ENCODE peak calls at places on chromosomes 1 and 21, in five cellular contexts. W is suprapubic skin, U is heart left ventricle, Y is pancreas, P is psoas muscle. O is an unnamed sample.

GRCh38 chr1:185561629-185562028 is 172.6 kb upstream of the HMCN1 start:
- DNase-seq in W (no peak), U (no peak), Y (no peak), P (no peak), O (no peak)

GRCh38 chr21:22438428-22439086 is 1440.3 kb downstream of the NCAM2 start:
- DNase-seq in W (no peak), U (no peak), Y (no peak), P (no peak), O (no peak)

GRCh38 chr1:12219800-12220199 is 10.0 kb upstream of the VPS13D start:
- DNase-seq in W (no peak), U (no peak), Y (no peak), P (no peak), O (no peak)

GRCh38 chr21:23016617-23017016 is 2018.4 kb downstream of the NCAM2 start:
- DNase-seq in W (no peak), U (no peak), Y (no peak), P (no peak), O (no peak)

GRCh38 chr1:8517579-8518489 is 199.9 kb downstream of the SLC45A1 start:
- DNase-seq in W (no peak), U (no peak), Y (no peak), P (no peak), O (no peak)

GRCh38 chr1:8389962-8390535 is 72.1 kb downstream of the SLC45A1 start:
- DNase-seq in W (no peak), U (no peak), Y (no peak), P (no peak), O (no peak)

GRCh38 chr1:53107570-53108322 is 34.7 kb downstream of the SLC1A7 start:
- DNase-seq in W (no peak), U (no peak), Y (no peak), P (no peak), O (no peak)

GRCh38 chr1:208093754-208094719 is 150.1 kb downstream of the PLXNA2 start:
- DNase-seq in W (peak), U (peak), Y (no peak), P (peak), O (no peak)

GRCh38 chr1:93001893-93002292 is 40.6 kb upstream of the DIPK1A start:
- DNase-seq in W (no peak), U (no peak), Y (no peak), P (no peak), O (no peak)

GRCh38 chr1:225449261-225449660 is 21.4 kb upstream of the LBR start:
- DNase-seq in W (peak), U (no peak), Y (no peak), P (no peak), O (peak)

GRCh38 chr1:9766759-9767442 is 56.9 kb downstream of the CLSTN1 start:
- DNase-seq in W (no peak), U (no peak), Y (no peak), P (no peak), O (peak)

GRCh38 chr1:15485534-15486091 is 9.7 kb downstream of the CELA2B start:
- DNase-seq in W (no peak), U (no peak), Y (no peak), P (no peak), O (no peak)

GRCh38 chr1:168803696-168804510 is 74.9 kb upstream of the DPT start:
- DNase-seq in W (no peak), U (no peak), Y (no peak), P (no peak), O (no peak)

GRCh38 chr21:25717491-25718139 is 17.1 kb downstream of the ATP5PF start:
- DNase-seq in W (no peak), U (no peak), Y (no peak), P (no peak), O (no peak)

GRCh38 chr21:26840912-26841311 is 4.3 kb downstream of the ADAMTS1 start:
- DNase-seq in W (no peak), U (no peak), Y (no peak), P (peak), O (peak)

DNA sequence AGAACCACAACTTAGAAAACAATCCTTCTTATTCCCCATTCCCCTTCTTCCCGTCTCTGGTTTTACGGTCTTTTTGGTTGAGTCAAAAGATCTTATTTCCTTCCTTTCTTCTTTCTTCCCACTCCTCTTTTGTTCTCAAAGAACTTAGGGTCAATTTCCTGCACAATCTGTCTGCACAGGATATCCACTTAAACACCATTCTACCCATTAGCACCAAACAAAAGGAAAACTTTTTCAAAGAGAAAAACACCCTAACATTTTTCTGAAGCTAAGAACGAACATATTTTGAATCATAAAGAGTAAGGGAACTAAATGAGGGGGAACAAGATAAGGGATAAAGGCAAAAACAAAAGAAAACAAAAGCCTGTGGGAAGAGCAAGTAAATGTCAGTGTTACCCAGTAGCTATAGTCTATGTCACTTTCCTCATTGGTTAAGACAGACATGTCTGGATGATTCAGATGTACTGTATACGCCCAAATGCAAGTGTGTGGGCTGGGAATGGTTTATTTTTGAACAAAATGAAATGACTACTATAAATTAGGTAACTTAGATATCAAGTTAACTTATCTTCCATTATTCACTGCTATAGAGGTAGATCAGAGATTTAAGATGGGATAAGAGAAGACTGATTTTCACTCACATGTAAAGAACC is 59.8 kb downstream of the TOR3A start:
- DNase-seq in W (no peak), U (no peak), Y (no peak), P (no peak), O (no peak)
- H3K4me3 ChIP-seq in W (peak), U (no peak), Y (no peak), P (peak), O (peak)

DNA sequence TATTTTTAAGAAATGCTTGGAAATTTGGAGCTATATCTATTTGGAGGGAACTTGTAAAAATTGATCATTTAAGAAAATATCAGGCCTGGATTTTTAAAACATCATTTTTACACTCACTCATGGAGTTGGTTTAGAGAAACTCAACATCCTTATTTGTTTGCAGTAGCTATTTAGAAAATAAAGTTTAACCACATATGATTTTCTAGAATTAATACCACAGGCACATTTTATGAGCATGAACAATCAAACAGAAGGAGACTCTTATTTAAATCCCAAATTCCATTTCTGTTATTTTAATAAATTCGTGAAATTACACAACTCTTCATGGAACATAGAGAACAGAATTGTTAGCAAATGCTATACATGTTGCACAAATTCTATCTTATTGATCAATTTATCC is 3.2 kb downstream of the CDKN2C start:
- DNase-seq in W (no peak), U (no peak), Y (no peak), P (no peak), O (no peak)
- H3K4me3 ChIP-seq in W (no peak), U (peak), Y (no peak), P (peak), O (no peak)

GRCh38 chr1:212856755-212857154 is 1.3 kb upstream of the FLVCR1 start:
- DNase-seq in W (no peak), U (no peak), Y (no peak), P (no peak), O (no peak)
- H3K4me3 ChIP-seq in W (peak), U (no peak), Y (no peak), P (peak), O (peak)

DNA sequence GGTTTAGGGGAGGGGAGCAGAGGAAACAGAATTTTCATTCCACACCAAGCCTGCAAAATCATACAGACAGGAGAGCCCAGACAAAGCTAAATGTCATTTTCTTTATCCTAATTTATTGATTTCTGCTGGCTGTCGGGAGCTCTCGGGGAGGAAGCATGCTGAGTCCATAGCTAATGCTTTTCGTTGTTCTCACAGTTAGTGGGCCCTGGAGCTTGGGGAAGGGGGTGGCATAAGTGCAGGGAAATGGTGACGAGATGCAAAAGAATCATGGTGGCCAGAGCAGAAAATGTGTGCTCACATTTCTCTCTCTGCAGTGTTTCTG is 202.4 kb downstream of the TOMM20 start:
- DNase-seq in W (no peak), U (no peak), Y (no peak), P (no peak), O (no peak)
- H3K4me3 ChIP-seq in W (no peak), U (no peak), Y (no peak), P (no peak), O (no peak)

GRCh38 chr1:146034976-146035469 is 13.5 kb upstream of the HJV start:
- DNase-seq in W (no peak), U (no peak), Y (no peak), P (no peak), O (no peak)
- H3K4me3 ChIP-seq in W (peak), U (peak), Y (no peak), P (peak), O (peak)

O was measured in epithelial cell of proximal tubule.